ENCODE peak calls at places on chromosomes 11 and 22, in ten cellular contexts. One of them, this sample, is unnamed.

GRCh38 chr22:31138126-31138525 is 2.2 kb downstream of the PLA2G3 start:
- DNase-seq in kidney: no peak
- DNase-seq in left ventricle myocardium inferior: no peak
- DNase-seq in tibial nerve: no peak
- DNase-seq in prostate gland: no peak
- DNase-seq in A549: no peak
- DNase-seq in stomach: no peak
- DNase-seq in ascending aorta: no peak
- DNase-seq in neural progenitor cell: no peak
- DNase-seq in endodermal cell: no peak
- DNase-seq in this sample: no peak

GRCh38 chr22:28297504-28297903 is 378.4 kb upstream of the PITPNB start:
- DNase-seq in left ventricle myocardium inferior: no peak
- DNase-seq in stomach: no peak
- DNase-seq in prostate gland: no peak
- DNase-seq in A549: no peak
- DNase-seq in tibial nerve: no peak
- DNase-seq in endodermal cell: no peak
- DNase-seq in kidney: no peak
- DNase-seq in ascending aorta: no peak
- DNase-seq in neural progenitor cell: no peak
- DNase-seq in this sample: no peak

GRCh38 chr11:122628691-122629555 is 26.6 kb upstream of the UBASH3B start:
- DNase-seq in prostate gland: peak
- DNase-seq in ascending aorta: peak
- DNase-seq in left ventricle myocardium inferior: peak
- DNase-seq in tibial nerve: peak
- DNase-seq in neural progenitor cell: peak
- DNase-seq in kidney: no peak
- DNase-seq in A549: peak
- DNase-seq in stomach: peak
- DNase-seq in endodermal cell: peak
- DNase-seq in this sample: peak

GRCh38 chr11:55501014-55501413 is 53.3 kb upstream of the OR4C15 start:
- DNase-seq in kidney: peak
- DNase-seq in ascending aorta: no peak
- DNase-seq in left ventricle myocardium inferior: no peak
- DNase-seq in tibial nerve: no peak
- DNase-seq in prostate gland: no peak
- DNase-seq in stomach: no peak
- DNase-seq in endodermal cell: no peak
- DNase-seq in neural progenitor cell: no peak
- DNase-seq in A549: no peak
- DNase-seq in this sample: no peak

GRCh38 chr11:17638311-17638710 is 81.1 kb upstream of the MYOD1 start:
- DNase-seq in neural progenitor cell: no peak
- DNase-seq in endodermal cell: peak
- DNase-seq in left ventricle myocardium inferior: no peak
- DNase-seq in stomach: no peak
- DNase-seq in prostate gland: no peak
- DNase-seq in kidney: no peak
- DNase-seq in tibial nerve: no peak
- DNase-seq in ascending aorta: no peak
- DNase-seq in A549: no peak
- DNase-seq in this sample: no peak

GRCh38 chr11:72683782-72684200 is 9.6 kb upstream of the PDE2A start:
- DNase-seq in A549: peak
- DNase-seq in neural progenitor cell: peak
- DNase-seq in endodermal cell: peak
- DNase-seq in tibial nerve: peak
- DNase-seq in prostate gland: peak
- DNase-seq in kidney: peak
- DNase-seq in stomach: peak
- DNase-seq in ascending aorta: peak
- DNase-seq in left ventricle myocardium inferior: peak
- DNase-seq in this sample: peak

GRCh38 chr22:50245214-50246072 is 620 bp upstream of the TUBGCP6 start:
- DNase-seq in A549: no peak
- DNase-seq in kidney: no peak
- DNase-seq in prostate gland: no peak
- DNase-seq in neural progenitor cell: no peak
- DNase-seq in ascending aorta: no peak
- DNase-seq in endodermal cell: no peak
- DNase-seq in stomach: no peak
- DNase-seq in tibial nerve: no peak
- DNase-seq in left ventricle myocardium inferior: no peak
- DNase-seq in this sample: no peak

GRCh38 chr11:72813740-72814138 is 472 bp upstream of the ATG16L2 start:
- DNase-seq in A549: peak
- DNase-seq in left ventricle myocardium inferior: peak
- DNase-seq in kidney: no peak
- DNase-seq in prostate gland: peak
- DNase-seq in stomach: peak
- DNase-seq in ascending aorta: peak
- DNase-seq in tibial nerve: peak
- DNase-seq in endodermal cell: no peak
- DNase-seq in neural progenitor cell: peak
- DNase-seq in this sample: peak

GRCh38 chr11:120564573-120565301 is 53.2 kb downstream of the GRIK4 start:
- DNase-seq in stomach: no peak
- DNase-seq in prostate gland: no peak
- DNase-seq in ascending aorta: peak
- DNase-seq in A549: no peak
- DNase-seq in tibial nerve: no peak
- DNase-seq in kidney: peak
- DNase-seq in neural progenitor cell: peak
- DNase-seq in left ventricle myocardium inferior: peak
- DNase-seq in endodermal cell: peak
- DNase-seq in this sample: peak

GRCh38 chr22:24240381-24240780 is 4.5 kb downstream of the GGT5 start:
- DNase-seq in endodermal cell: no peak
- DNase-seq in stomach: no peak
- DNase-seq in ascending aorta: no peak
- DNase-seq in left ventricle myocardium inferior: no peak
- DNase-seq in A549: no peak
- DNase-seq in kidney: peak
- DNase-seq in prostate gland: no peak
- DNase-seq in neural progenitor cell: no peak
- DNase-seq in tibial nerve: no peak
- DNase-seq in this sample: no peak

GRCh38 chr22:39932918-39933649 is 27.1 kb upstream of the TMA7B start:
- DNase-seq in A549: peak
- DNase-seq in tibial nerve: no peak
- DNase-seq in neural progenitor cell: peak
- DNase-seq in kidney: no peak
- DNase-seq in left ventricle myocardium inferior: no peak
- DNase-seq in prostate gland: no peak
- DNase-seq in stomach: peak
- DNase-seq in endodermal cell: peak
- DNase-seq in ascending aorta: no peak
- DNase-seq in this sample: no peak

GRCh38 chr11:64251722-64251985 is 324 bp downstream of the PLCB3 start:
- DNase-seq in ascending aorta: no peak
- DNase-seq in endodermal cell: no peak
- DNase-seq in left ventricle myocardium inferior: no peak
- DNase-seq in stomach: no peak
- DNase-seq in prostate gland: no peak
- DNase-seq in kidney: no peak
- DNase-seq in neural progenitor cell: no peak
- DNase-seq in A549: no peak
- DNase-seq in tibial nerve: no peak
- DNase-seq in this sample: no peak

GRCh38 chr11:30174265-30175022 is 56.4 kb upstream of the FSHB start:
- DNase-seq in stomach: no peak
- DNase-seq in endodermal cell: no peak
- DNase-seq in A549: no peak
- DNase-seq in left ventricle myocardium inferior: no peak
- DNase-seq in prostate gland: no peak
- DNase-seq in kidney: no peak
- DNase-seq in neural progenitor cell: no peak
- DNase-seq in tibial nerve: no peak
- DNase-seq in ascending aorta: no peak
- DNase-seq in this sample: no peak

GRCh38 chr11:10387209-10388083 is 67.6 kb upstream of the AMPD3 start:
- DNase-seq in endodermal cell: no peak
- DNase-seq in stomach: no peak
- DNase-seq in ascending aorta: peak
- DNase-seq in neural progenitor cell: no peak
- DNase-seq in left ventricle myocardium inferior: peak
- DNase-seq in kidney: no peak
- DNase-seq in tibial nerve: peak
- DNase-seq in prostate gland: no peak
- DNase-seq in A549: no peak
- DNase-seq in this sample: peak

GRCh38 chr11:96338910-96339703 is 3.9 kb downstream of the MAML2 start:
- DNase-seq in tibial nerve: no peak
- DNase-seq in left ventricle myocardium inferior: peak
- DNase-seq in A549: no peak
- DNase-seq in prostate gland: no peak
- DNase-seq in neural progenitor cell: no peak
- DNase-seq in ascending aorta: peak
- DNase-seq in stomach: no peak
- DNase-seq in kidney: no peak
- DNase-seq in endodermal cell: peak
- DNase-seq in this sample: peak

DNA sequence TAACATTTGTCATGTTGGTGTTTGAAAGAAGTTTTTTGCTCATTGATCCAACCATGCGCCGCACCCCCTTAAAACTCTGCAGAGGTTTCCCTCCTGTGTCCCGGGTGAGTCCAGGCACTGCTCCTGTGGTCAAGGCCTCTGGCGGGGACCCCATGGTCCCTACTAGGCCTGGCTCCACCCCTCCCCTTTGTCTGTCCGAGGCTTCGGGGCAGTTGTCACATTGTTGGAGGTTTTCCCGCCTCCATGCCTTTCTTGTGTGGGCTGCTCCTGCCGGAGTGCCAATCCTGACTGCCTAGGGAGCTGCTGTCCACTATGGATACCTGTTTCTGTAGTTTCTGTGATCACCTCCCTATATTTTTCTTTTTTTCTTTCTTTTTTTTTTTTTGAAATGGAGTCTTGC is 39.8 kb downstream of the MPPED1 start:
- DNase-seq in stomach: no peak
- DNase-seq in ascending aorta: no peak
- DNase-seq in endodermal cell: no peak
- DNase-seq in kidney: no peak
- DNase-seq in prostate gland: no peak
- DNase-seq in tibial nerve: no peak
- DNase-seq in neural progenitor cell: peak
- DNase-seq in A549: no peak
- DNase-seq in left ventricle myocardium inferior: no peak
- DNase-seq in this sample: no peak
- TF ChIP-seq CTCF in stomach: no peak
- TF ChIP-seq CTCF in ascending aorta: no peak
- TF ChIP-seq CTCF in endodermal cell: no peak
- TF ChIP-seq CTCF in kidney: no peak
- TF ChIP-seq CTCF in prostate gland: no peak
- TF ChIP-seq CTCF in tibial nerve: no peak
- TF ChIP-seq CTCF in neural progenitor cell: no peak
- TF ChIP-seq CTCF in A549: no peak
- TF ChIP-seq CTCF in left ventricle myocardium inferior: no peak
- TF ChIP-seq CTCF in this sample: no peak

DNA sequence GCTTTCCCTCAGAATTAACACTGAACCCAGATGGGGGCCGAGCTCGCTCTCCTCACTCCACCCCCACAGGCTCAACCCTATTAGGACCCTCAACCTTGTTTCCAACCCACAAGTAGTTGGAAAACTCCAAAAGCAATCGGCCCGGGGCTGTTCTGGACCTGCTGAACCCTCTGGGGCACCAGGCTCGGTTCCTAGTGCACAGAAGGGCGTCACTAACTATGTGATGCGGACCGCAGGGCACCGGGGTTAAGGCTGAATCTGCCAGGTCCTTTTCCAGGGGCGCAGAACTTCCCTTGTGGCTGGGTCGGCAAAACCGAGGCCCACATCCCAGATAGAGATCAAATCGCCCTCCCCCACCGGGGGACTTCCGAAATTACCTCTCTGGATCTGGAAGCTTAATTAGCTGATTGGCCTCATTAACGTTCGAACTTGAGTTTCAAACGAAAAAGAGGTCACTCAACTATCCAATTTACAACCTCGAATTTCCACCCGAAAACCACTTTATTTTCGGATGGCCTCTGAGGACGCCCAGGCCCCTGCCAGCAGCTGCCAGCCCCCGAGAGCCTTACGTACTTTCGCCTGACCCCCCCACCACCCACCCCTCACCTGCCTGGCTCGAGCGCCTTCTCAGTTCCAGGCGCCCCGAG is 1.7 kb downstream of the SHANK2 start:
- DNase-seq in ascending aorta: peak
- DNase-seq in tibial nerve: no peak
- DNase-seq in stomach: peak
- DNase-seq in kidney: no peak
- DNase-seq in endodermal cell: peak
- DNase-seq in left ventricle myocardium inferior: no peak
- DNase-seq in neural progenitor cell: peak
- DNase-seq in prostate gland: no peak
- DNase-seq in A549: no peak
- DNase-seq in this sample: no peak
- H3K4me3 ChIP-seq in ascending aorta: peak
- H3K4me3 ChIP-seq in tibial nerve: no peak
- H3K4me3 ChIP-seq in stomach: peak
- H3K4me3 ChIP-seq in kidney: peak
- H3K4me3 ChIP-seq in endodermal cell: peak
- H3K4me3 ChIP-seq in left ventricle myocardium inferior: no peak
- H3K4me3 ChIP-seq in neural progenitor cell: peak
- H3K4me3 ChIP-seq in prostate gland: peak
- H3K4me3 ChIP-seq in A549: peak
- H3K4me3 ChIP-seq in this sample: no peak

GRCh38 chr11:83711035-83711630 is 425.0 kb upstream of the CCDC90B start:
- DNase-seq in kidney: no peak
- DNase-seq in neural progenitor cell: no peak
- DNase-seq in tibial nerve: no peak
- DNase-seq in ascending aorta: no peak
- DNase-seq in endodermal cell: no peak
- DNase-seq in A549: peak
- DNase-seq in left ventricle myocardium inferior: no peak
- DNase-seq in stomach: no peak
- DNase-seq in prostate gland: no peak
- DNase-seq in this sample: no peak
- TF ChIP-seq CTCF in kidney: no peak
- TF ChIP-seq CTCF in neural progenitor cell: no peak
- TF ChIP-seq CTCF in tibial nerve: no peak
- TF ChIP-seq CTCF in ascending aorta: no peak
- TF ChIP-seq CTCF in endodermal cell: peak
- TF ChIP-seq CTCF in A549: no peak
- TF ChIP-seq CTCF in left ventricle myocardium inferior: no peak
- TF ChIP-seq CTCF in stomach: no peak
- TF ChIP-seq CTCF in prostate gland: no peak
- TF ChIP-seq CTCF in this sample: no peak

GRCh38 chr22:47316020-47316419 is 553.6 kb downstream of the TBC1D22A start:
- DNase-seq in stomach: no peak
- DNase-seq in neural progenitor cell: no peak
- DNase-seq in left ventricle myocardium inferior: no peak
- DNase-seq in endodermal cell: no peak
- DNase-seq in A549: no peak
- DNase-seq in kidney: no peak
- DNase-seq in prostate gland: no peak
- DNase-seq in ascending aorta: no peak
- DNase-seq in tibial nerve: no peak
- DNase-seq in this sample: no peak
- H3K4me3 ChIP-seq in stomach: no peak
- H3K4me3 ChIP-seq in neural progenitor cell: no peak
- H3K4me3 ChIP-seq in left ventricle myocardium inferior: no peak
- H3K4me3 ChIP-seq in endodermal cell: no peak
- H3K4me3 ChIP-seq in A549: no peak
- H3K4me3 ChIP-seq in kidney: no peak
- H3K4me3 ChIP-seq in prostate gland: no peak
- H3K4me3 ChIP-seq in ascending aorta: no peak
- H3K4me3 ChIP-seq in tibial nerve: no peak
- H3K4me3 ChIP-seq in this sample: no peak